ENCODE peak calls at places on chromosomes 3 and 15, in eight cellular contexts. P is GM23248; C is COR-L47; Y is stimulated activated CD8-positive, alpha-beta memory T cell treated with anti-CD3 and anti-CD28 coated beads, Interleukin-4, amount 100 ng/mL, for 4 hours; A is left colon; B is astrocyte of the spinal cord; V is activated CD4-positive, alpha-beta T cell treated with anti-CD3 and anti-CD28 coated beads, Interleukin-2, amount 50 U/mL, for 1 hour; M is sigmoid colon. H is an unnamed sample.

GRCh38 chr3:128863560-128863959 is 15.9 kb upstream of the ACAD9 start:
- DNase-seq in C (no peak), P (no peak), B (no peak), V (no peak), Y (no peak), A (no peak), M (no peak), H (no peak)

GRCh38 chr15:45705510-45706473 is 71.0 kb downstream of the SQOR start:
- DNase-seq in V (peak; percentile 61), P (peak; percentile 89), B (peak; percentile 89), C (peak; percentile 78), A (peak; percentile 82), M (peak; percentile 91), Y (peak; percentile 23), H (peak; percentile 66)

GRCh38 chr3:129723558-129724324 is 117.3 kb upstream of the PLXND1 start:
- DNase-seq in B (peak; percentile 62), A (no peak), C (no peak), M (peak; percentile 92), P (peak; percentile 93), V (no peak), Y (no peak), H (no peak)

GRCh38 chr3:170038434-170039110 is 777 bp downstream of the GPR160 start:
- DNase-seq in V (peak; percentile 41), Y (no peak), B (no peak), C (peak; percentile 42), A (peak; percentile 70), M (no peak), P (peak; percentile 25), H (peak; percentile 73)

GRCh38 chr15:48602358-48603122 is 43.0 kb downstream of the FBN1 start:
- DNase-seq in B (peak; percentile 71), A (no peak), P (peak; percentile 81), Y (no peak), V (no peak), M (no peak), C (no peak), H (no peak)

GRCh38 chr15:85380860-85381535 is 595 bp downstream of the AKAP13 start:
- DNase-seq in Y (peak; percentile 32), A (peak; percentile 71), B (no peak), V (peak; percentile 48), P (peak; percentile 74), C (no peak), M (peak; percentile 73), H (peak; percentile 75)

GRCh38 chr3:15514663-15515357 is 6.7 kb downstream of the COLQ start:
- DNase-seq in Y (no peak), C (no peak), P (peak; percentile 47), A (no peak), V (no peak), B (no peak), M (no peak), H (no peak)

GRCh38 chr3:28835751-28836150 is 445.1 kb upstream of the RBMS3 start:
- DNase-seq in Y (no peak), V (no peak), A (no peak), P (peak; percentile 40), B (peak; percentile 17), M (no peak), C (no peak), H (no peak)

GRCh38 chr3:48402281-48402732 is 27.6 kb downstream of the PLXNB1 start:
- DNase-seq in A (peak; percentile 63), C (no peak), B (peak; percentile 94), Y (no peak), V (no peak), P (peak; percentile 97), M (peak; percentile 98), H (peak; percentile 27)

GRCh38 chr3:155497930-155498647 is 204.6 kb upstream of the STRIT1 start:
- DNase-seq in M (no peak), C (no peak), Y (no peak), B (peak; percentile 94), P (peak; percentile 94), V (no peak), A (no peak), H (no peak)

GRCh38 chr3:190325923-190326322 is 3.7 kb upstream of the CLDN1 start:
- DNase-seq in A (no peak), Y (no peak), V (no peak), B (peak; percentile 38), M (no peak), P (peak; percentile 45), C (no peak), H (no peak)

GRCh38 chr15:66803182-66803729 is 101.2 kb downstream of the SMAD6 start:
- DNase-seq in B (peak; percentile 97), V (no peak), A (peak; percentile 83), P (peak; percentile 100), C (peak; percentile 20), M (peak; percentile 93), Y (no peak), H (no peak)

GRCh38 chr15:27797765-27798164 is 301.4 kb downstream of the OCA2 start:
- DNase-seq in A (no peak), M (no peak), V (no peak), B (no peak), Y (no peak), P (no peak), C (peak; percentile 52), H (no peak)

GRCh38 chr15:75502360-75502759 is 50.9 kb upstream of the SIN3A start:
- DNase-seq in A (peak; percentile 15), P (no peak), Y (no peak), V (no peak), B (no peak), C (no peak), M (no peak), H (no peak)

GRCh38 chr15:69554321-69554961 is 101.8 kb downstream of the RPLP1 start:
- DNase-seq in M (no peak), B (no peak), Y (no peak), C (peak; percentile 92), A (peak; percentile 57), P (no peak), V (no peak), H (no peak)

GRCh38 chr15:90598053-90598577 is 68.4 kb downstream of the CRTC3 start:
- DNase-seq in C (no peak), A (peak; percentile 80), Y (no peak), V (no peak), P (no peak), M (peak; percentile 74), B (no peak), H (peak; percentile 27)

GRCh38 chr15:77507911-77508310 is 87.2 kb downstream of the HMG20A start:
- DNase-seq in Y (no peak), P (peak; percentile 76), C (no peak), A (peak; percentile 23), V (no peak), M (peak; percentile 60), B (peak; percentile 52), H (no peak)

GRCh38 chr15:40336129-40337122 is 4.3 kb downstream of the CCDC9B start:
- DNase-seq in P (no peak), V (no peak), B (no peak), C (peak; percentile 24), Y (no peak), A (peak; percentile 20), M (no peak), H (no peak)

GRCh38 chr3:39154323-39155021 is 1.1 kb upstream of the CSRNP1 start:
- DNase-seq in C (no peak), M (peak; percentile 79), B (no peak), P (peak; percentile 45), Y (no peak), A (peak; percentile 53), V (no peak), H (no peak)

GRCh38 chr3:116145613-116146012 is 299.7 kb downstream of the LSAMP start:
- DNase-seq in B (no peak), V (no peak), M (no peak), Y (no peak), P (no peak), A (no peak), C (no peak), H (no peak)

GRCh38 chr3:160869825-160870224 is 113.8 kb downstream of the PPM1L start:
- DNase-seq in Y (no peak), C (no peak), A (no peak), M (no peak), V (no peak), P (no peak), B (no peak), H (no peak)

GRCh38 chr15:70274255-70274654 is 176.5 kb upstream of the TLE3 start:
- DNase-seq in Y (no peak), M (no peak), V (no peak), C (no peak), A (no peak), B (no peak), P (no peak), H (no peak)

GRCh38 chr3:194687638-194688206 is 2.0 kb downstream of the FAM43A start:
- DNase-seq in A (peak; percentile 87), M (peak; percentile 86), B (peak; percentile 68), C (peak; percentile 80), P (peak; percentile 85), V (peak; percentile 62), Y (peak; percentile 60), H (peak; percentile 85)

GRCh38 chr3:5438011-5438355 is 250.5 kb downstream of the EDEM1 start:
- DNase-seq in C (no peak), A (no peak), P (no peak), B (no peak), M (no peak), Y (no peak), V (no peak), H (no peak)

GRCh38 chr3:87410110-87410509 is 133.7 kb upstream of the POU1F1 start:
- DNase-seq in P (peak; percentile 80), A (no peak), C (no peak), V (no peak), Y (no peak), B (peak; percentile 65), M (no peak), H (no peak)

H was measured in B cell.